ENCODE peak calls at places on chromosomes 12 and 14, in four cellular contexts. R is stomach, J is esophagus muscularis mucosa, O is upper lobe of left lung. L is an unnamed sample.

GRCh38 chr12:998020-998874 is 7.2 kb downstream of the ERC1 start:
- DNase-seq in R (no peak), J (no peak), O (no peak), L (no peak)

GRCh38 chr14:22544881-22545420 is 44.1 kb downstream of the DAD1 start:
- DNase-seq in R (no peak), J (no peak), O (no peak), L (no peak)

GRCh38 chr12:6367969-6368892 is 7.1 kb downstream of the SCNN1A start:
- DNase-seq in R (no peak), J (no peak), O (no peak), L (no peak)

GRCh38 chr12:1919284-1919683 is 832 bp upstream of the CACNA2D4 start:
- DNase-seq in R (no peak), J (peak), O (peak), L (no peak)

GRCh38 chr14:55586411-55586810 is 6.4 kb downstream of the KTN1 start:
- DNase-seq in R (no peak), J (no peak), O (no peak), L (no peak)

GRCh38 chr14:68471964-68472508 is 320.8 kb downstream of the ZFP36L1 start:
- DNase-seq in R (no peak), J (peak), O (no peak), L (no peak)

GRCh38 chr14:91744068-91744480 is 12.2 kb upstream of the CATSPERB start:
- DNase-seq in R (peak), J (no peak), O (no peak), L (no peak)

GRCh38 chr12:112239020-112239419 is 113.7 kb downstream of the TRAFD1 start:
- DNase-seq in R (no peak), J (no peak), O (no peak), L (no peak)

GRCh38 chr14:37753459-37753858 is 158.0 kb downstream of the TTC6 start:
- DNase-seq in R (no peak), J (no peak), O (no peak), L (no peak)

GRCh38 chr12:94098466-94098865 is 49.9 kb upstream of the PLXNC1 start:
- DNase-seq in R (no peak), J (no peak), O (no peak), L (no peak)

GRCh38 chr12:108635201-108635996 is 1.7 kb upstream of the SELPLG start:
- DNase-seq in R (no peak), J (no peak), O (no peak), L (no peak)

GRCh38 chr12:94779520-94779919 is 129.2 kb upstream of the TMCC3 start:
- DNase-seq in R (no peak), J (no peak), O (no peak), L (no peak)

GRCh38 chr14:67704484-67705089 is 2.9 kb downstream of the RDH12 start:
- DNase-seq in R (no peak), J (no peak), O (no peak), L (no peak)

GRCh38 chr14:73058224-73058922 is at the start of gene RBM25:
- DNase-seq in R (peak), J (peak), O (peak), L (peak)
- TF ChIP-seq EP300 in R (no peak), J (no peak), O (no peak), L (peak)

GRCh38 chr14:100790785-100791667 is 34.9 kb upstream of the MEG3 start:
- DNase-seq in R (no peak), J (no peak), O (no peak), L (no peak)
- TF ChIP-seq POLR2A in R (no peak), J (no peak), O (no peak), L (no peak)

GRCh38 chr12:64400041-64400440 is 4.2 kb upstream of the XPOT start:
- DNase-seq in R (no peak), J (no peak), O (no peak), L (no peak)

GRCh38 chr12:64404470-64405446 is 566 bp downstream of the XPOT start:
- DNase-seq in R (peak), J (no peak), O (no peak), L (peak)

GRCh38 chr12:64402181-64402580 is 2.0 kb upstream of the XPOT start:
- DNase-seq in R (no peak), J (no peak), O (no peak), L (no peak)

GRCh38 chr12:64407342-64408223 is 3.4 kb downstream of the XPOT start:
- DNase-seq in R (no peak), J (no peak), O (no peak), L (no peak)

DNA sequence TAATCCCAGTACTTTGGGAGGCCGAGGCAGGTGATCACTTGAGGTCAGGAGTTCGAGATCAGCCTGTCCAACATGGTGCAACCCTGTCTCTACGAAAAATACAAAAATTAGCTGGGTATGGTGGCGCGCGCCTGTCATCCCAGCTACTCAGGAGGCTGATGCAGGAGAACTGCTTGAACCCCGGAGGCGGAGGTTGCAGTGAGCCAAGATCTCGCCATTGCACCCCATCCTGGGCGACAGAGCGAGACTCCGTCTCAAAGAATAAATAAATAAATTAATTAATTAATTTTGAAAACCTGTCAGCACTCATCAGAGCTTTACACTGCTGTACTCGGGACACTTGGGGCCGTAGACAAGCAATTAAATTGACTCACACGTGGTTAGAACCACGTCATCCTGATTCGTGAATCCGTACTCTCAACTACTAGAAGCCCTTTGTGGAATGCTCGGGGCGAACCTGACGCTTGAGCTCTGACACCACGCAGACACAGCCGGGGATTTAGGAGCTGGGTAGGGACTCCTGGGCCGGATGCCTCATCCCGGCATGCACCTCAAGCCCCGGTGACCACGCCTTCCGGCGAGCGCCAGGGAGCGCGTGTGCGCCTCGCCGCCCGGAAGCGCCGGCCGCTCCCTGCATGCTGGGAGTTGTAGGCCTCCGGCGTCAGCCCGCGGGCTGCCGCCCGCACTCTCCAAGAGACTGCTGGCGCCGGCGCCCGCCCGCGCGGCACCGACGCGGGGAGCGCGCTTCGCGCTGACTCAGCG is at the start of gene XPOT:
- DNase-seq in R (peak), J (peak), O (peak), L (peak)
- TF ChIP-seq EP300 in R (no peak), J (no peak), O (no peak), L (no peak)

GRCh38 chr14:88364710-88365413 is 20.6 kb upstream of the SPATA7 start:
- DNase-seq in R (no peak), J (no peak), O (no peak), L (no peak)
- TF ChIP-seq POLR2A in R (no peak), J (no peak), O (no peak), L (no peak)

GRCh38 chr14:93017341-93017797 is 94.4 kb downstream of the CHGA start:
- DNase-seq in R (peak), J (no peak), O (peak), L (no peak)

GRCh38 chr14:93017898-93018297 is 94.9 kb downstream of the CHGA start:
- DNase-seq in R (no peak), J (no peak), O (no peak), L (no peak)

GRCh38 chr14:93018401-93018800 is 95.5 kb downstream of the CHGA start:
- DNase-seq in R (no peak), J (no peak), O (no peak), L (no peak)

GRCh38 chr14:93019367-93019843 is 96.3 kb downstream of the ITPK1 start:
- DNase-seq in R (peak), J (no peak), O (no peak), L (peak)

GRCh38 chr14:93019970-93020369 is 95.8 kb downstream of the ITPK1 start:
- DNase-seq in R (no peak), J (no peak), O (no peak), L (peak)
- TF ChIP-seq EP300 in R (no peak), J (no peak), O (no peak), L (peak)